ENCODE peak calls at places on chromosomes 6 and 20, in five cellular contexts. X, M, H, K and A are unnamed samples.

GRCh38 chr6:121135425-121135824 is 198.9 kb downstream of the TBC1D32 start:
- DNase-seq in X (no peak), M (no peak), H (no peak), K (no peak), A (no peak)

GRCh38 chr20:3116341-3116740 is 31.8 kb upstream of the AVP start:
- DNase-seq in X (no peak), M (no peak), H (no peak), K (no peak), A (no peak)

GRCh38 chr6:158853072-158853871 is 34.1 kb upstream of the EZR start:
- DNase-seq in X (peak), M (peak), H (peak), K (peak), A (peak)

GRCh38 chr6:27132532-27133280 is 114.8 kb upstream of the PRSS16 start:
- DNase-seq in X (peak), M (peak), H (peak), K (peak), A (peak)

GRCh38 chr6:89482136-89482535 is 49.2 kb downstream of the ANKRD6 start:
- DNase-seq in X (no peak), M (no peak), H (no peak), K (no peak), A (no peak)

GRCh38 chr6:135506270-135506997 is 8.9 kb upstream of the AHI1 start:
- DNase-seq in X (no peak), M (no peak), H (peak), K (peak), A (no peak)

GRCh38 chr6:32288426-32288825 is 64.6 kb upstream of the NOTCH4 start:
- DNase-seq in X (no peak), M (no peak), H (peak), K (no peak), A (no peak)

GRCh38 chr20:51398083-51398482 is 144.4 kb downstream of the NFATC2 start:
- DNase-seq in X (no peak), M (no peak), H (no peak), K (no peak), A (no peak)

GRCh38 chr20:56249244-56249955 is 868 bp downstream of the MC3R start:
- DNase-seq in X (no peak), M (no peak), H (peak), K (peak), A (no peak)

GRCh38 chr20:12984863-12985262 is 23.9 kb upstream of the SPTLC3 start:
- DNase-seq in X (no peak), M (no peak), H (peak), K (no peak), A (peak)

GRCh38 chr20:45968801-45969711 is 2.9 kb downstream of the ZNF335 start:
- DNase-seq in X (no peak), M (no peak), H (no peak), K (no peak), A (no peak)

GRCh38 chr6:106082735-106083398 is 3.3 kb upstream of the PRDM1 start:
- DNase-seq in X (no peak), M (no peak), H (peak), K (no peak), A (peak)

GRCh38 chr6:10613693-10614092 is 80.7 kb downstream of the C6orf52 start:
- DNase-seq in X (no peak), M (no peak), H (no peak), K (no peak), A (no peak)

GRCh38 chr20:47389867-47390347 is 33.4 kb upstream of the ZMYND8 start:
- DNase-seq in X (no peak), M (no peak), H (peak), K (no peak), A (peak)

GRCh38 chr6:55664581-55665223 is 85.7 kb upstream of the HMGCLL1 start:
- DNase-seq in X (no peak), M (no peak), H (peak), K (no peak), A (no peak)

GRCh38 chr6:110528051-110528929 is 51.9 kb upstream of the SLC22A16 start:
- DNase-seq in X (no peak), M (peak), H (peak), K (peak), A (peak)

GRCh38 chr6:137332637-137333228 is 113.5 kb upstream of the IFNGR1 start:
- DNase-seq in X (no peak), M (no peak), H (no peak), K (no peak), A (no peak)

GRCh38 chr6:43949451-43950110 is 177.7 kb downstream of the MRPL14 start:
- DNase-seq in X (no peak), M (no peak), H (no peak), K (no peak), A (no peak)

GRCh38 chr6:28982476-28983266 is 22.4 kb downstream of the ZNF311 start:
- DNase-seq in X (no peak), M (no peak), H (peak), K (peak), A (no peak)

GRCh38 chr6:30282522-30282921 is 44.2 kb upstream of the TRIM39 start:
- DNase-seq in X (no peak), M (no peak), H (no peak), K (no peak), A (no peak)

GRCh38 chr6:150566486-150566885 is 33.2 kb upstream of the PLEKHG1 start:
- DNase-seq in X (no peak), M (no peak), H (peak), K (no peak), A (no peak)

GRCh38 chr6:159172066-159172465 is 2.9 kb downstream of the FNDC1 start:
- DNase-seq in X (no peak), M (no peak), H (no peak), K (no peak), A (no peak)

GRCh38 chr6:29723666-29724588 is 693 bp downstream of the HLA-F start:
- DNase-seq in X (peak), M (peak), H (no peak), K (peak), A (no peak)

GRCh38 chr6:26180346-26180745 is 93.1 kb downstream of the HFE start:
- DNase-seq in X (no peak), M (no peak), H (no peak), K (no peak), A (no peak)

GRCh38 chr20:34629342-34629741 is 47.5 kb downstream of the PIGU start:
- DNase-seq in X (no peak), M (no peak), H (no peak), K (no peak), A (no peak)

GRCh38 chr6:24430086-24430485 is 27.4 kb downstream of the MRS2 start:
- DNase-seq in X (no peak), M (no peak), H (peak), K (no peak), A (no peak)

GRCh38 chr6:89924231-89924630 is 30.0 kb downstream of the GJA10 start:
- DNase-seq in X (no peak), M (no peak), H (no peak), K (no peak), A (no peak)

GRCh38 chr20:63284981-63285524 is 7.9 kb upstream of the COL20A1 start:
- DNase-seq in X (no peak), M (no peak), H (no peak), K (no peak), A (no peak)

GRCh38 chr6:117352466-117353081 is 73.2 kb downstream of the ROS1 start:
- DNase-seq in X (no peak), M (no peak), H (peak), K (peak), A (no peak)

GRCh38 chr6:107244082-107244741 is 128.9 kb upstream of the BEND3 start:
- DNase-seq in X (no peak), M (no peak), H (no peak), K (no peak), A (no peak)

GRCh38 chr6:96862560-96862959 is 25.3 kb upstream of the GPR63 start:
- DNase-seq in X (no peak), M (no peak), H (no peak), K (no peak), A (no peak)

GRCh38 chr6:36682328-36683144 is 4.0 kb downstream of the CDKN1A start:
- DNase-seq in X (peak), M (peak), H (peak), K (peak), A (peak)

DNA sequence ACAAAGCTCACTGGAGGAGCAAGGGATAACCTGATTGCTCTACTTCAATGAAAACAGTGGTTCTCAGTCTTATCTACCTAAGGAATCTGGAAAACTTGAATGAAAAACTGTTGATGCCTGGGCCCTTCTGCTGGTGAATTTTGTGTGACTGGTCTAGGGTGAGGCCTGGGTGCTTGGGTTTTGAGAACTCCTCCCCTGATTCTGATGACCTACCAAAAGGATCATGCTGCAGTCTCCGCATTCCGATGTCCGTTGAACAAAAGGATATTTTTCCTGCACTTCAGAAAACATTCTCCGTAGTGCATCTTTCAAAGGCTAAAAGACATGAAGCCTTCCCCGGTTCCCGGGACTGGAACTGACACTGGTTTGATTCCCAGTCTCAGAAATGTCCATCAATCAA is 157.9 kb downstream of the SYNDIG1 start:
- DNase-seq in X (no peak), M (no peak), H (no peak), K (no peak), A (no peak)
- H3K27ac ChIP-seq in X (no peak), M (no peak), H (no peak), K (no peak), A (no peak)

DNA sequence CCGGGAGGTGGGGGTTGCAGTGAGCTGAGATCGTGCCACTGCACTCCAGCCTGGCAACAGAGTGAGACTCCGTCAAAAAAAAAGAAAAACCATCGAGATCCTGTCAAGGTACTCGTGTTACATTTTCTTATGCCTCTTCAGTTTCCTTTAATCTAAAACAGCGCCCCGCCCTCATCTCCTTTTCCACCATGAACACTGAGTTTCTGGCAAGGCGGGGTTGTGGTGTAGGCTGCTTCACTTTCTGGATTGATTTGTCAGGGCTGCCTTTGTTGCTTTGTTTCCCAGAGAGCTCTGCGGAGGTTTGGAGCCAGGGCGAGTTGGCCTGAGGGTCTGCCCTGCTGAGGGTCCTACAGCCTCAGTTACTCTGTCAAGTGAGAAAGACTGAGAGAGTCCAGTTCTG is 8.9 kb downstream of the ITPR3 start:
- DNase-seq in X (no peak), M (peak), H (no peak), K (no peak), A (no peak)
- H3K27ac ChIP-seq in X (no peak), M (peak), H (no peak), K (no peak), A (peak)

GRCh38 chr20:1813101-1813529 is 82.1 kb upstream of the SIRPA start:
- DNase-seq in X (no peak), M (peak), H (peak), K (no peak), A (no peak)

GRCh38 chr20:1815502-1816085 is 79.6 kb upstream of the SIRPA start:
- DNase-seq in X (no peak), M (no peak), H (no peak), K (no peak), A (no peak)

GRCh38 chr20:1816384-1817381 is 78.5 kb upstream of the SIRPA start:
- DNase-seq in X (no peak), M (no peak), H (peak), K (no peak), A (no peak)

GRCh38 chr20:1811621-1812498 is 83.3 kb upstream of the SIRPA start:
- DNase-seq in X (no peak), M (no peak), H (no peak), K (peak), A (no peak)

DNA sequence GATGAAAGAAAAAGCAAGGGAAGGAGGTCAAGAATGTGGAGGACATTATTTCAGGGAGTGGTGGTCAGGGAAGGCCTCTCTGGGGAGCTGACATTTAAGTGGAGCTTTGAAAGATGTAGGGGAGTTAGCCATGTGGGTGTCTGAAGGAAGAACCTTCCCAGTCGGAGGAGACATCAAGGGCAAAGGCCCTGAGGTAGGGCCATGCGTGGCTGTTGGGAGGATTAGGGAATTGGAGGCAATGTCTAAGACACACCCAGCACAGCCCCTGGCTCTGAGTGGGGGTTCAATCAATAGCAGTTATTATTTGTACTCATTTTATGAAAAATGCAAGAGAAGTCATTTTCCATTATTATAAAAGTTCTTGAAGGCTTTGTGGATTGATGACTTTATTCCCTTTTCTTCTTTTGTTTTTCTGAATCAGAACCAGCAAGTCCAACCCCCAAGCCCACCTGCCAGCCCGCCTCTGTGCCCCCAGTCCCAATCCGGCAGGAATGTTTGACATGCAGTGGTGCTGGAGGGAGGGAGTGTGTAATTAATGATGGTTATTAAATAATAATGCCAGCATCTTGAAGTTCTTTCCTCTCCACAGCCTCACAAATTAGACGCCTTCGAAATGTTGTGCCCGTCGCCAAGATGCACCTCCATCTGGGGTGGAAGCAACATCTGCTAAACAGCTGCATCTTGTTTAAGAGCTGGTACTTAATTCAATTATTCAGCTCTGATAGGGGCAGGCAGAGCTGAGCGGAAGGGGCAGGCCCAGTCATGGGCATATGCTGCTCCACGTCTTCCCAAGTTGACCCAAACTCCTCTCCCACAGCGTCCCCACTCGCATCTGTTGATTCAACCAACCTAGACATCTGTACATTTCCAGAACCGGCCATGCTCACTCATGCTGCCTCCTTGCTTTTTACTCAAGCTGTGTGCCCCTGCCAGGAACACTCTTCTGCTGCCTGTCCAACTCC is 81.3 kb upstream of the SIRPA start:
- DNase-seq in X (no peak), M (no peak), H (no peak), K (no peak), A (no peak)
- H3K27ac ChIP-seq in X (no peak), M (peak), H (peak), K (no peak), A (peak)

GRCh38 chr6:157032923-157033322 is 255.7 kb downstream of the ARID1B start:
- DNase-seq in X (no peak), M (no peak), H (no peak), K (no peak), A (no peak)

GRCh38 chr6:157034433-157035230 is 257.5 kb downstream of the ARID1B start:
- DNase-seq in X (no peak), M (no peak), H (peak), K (peak), A (no peak)

GRCh38 chr6:157033428-157034140 is 256.4 kb downstream of the ARID1B start:
- DNase-seq in X (no peak), M (no peak), H (peak), K (no peak), A (no peak)

GRCh38 chr6:157029980-157030690 is 253.0 kb downstream of the ARID1B start:
- DNase-seq in X (no peak), M (no peak), H (no peak), K (no peak), A (no peak)

DNA sequence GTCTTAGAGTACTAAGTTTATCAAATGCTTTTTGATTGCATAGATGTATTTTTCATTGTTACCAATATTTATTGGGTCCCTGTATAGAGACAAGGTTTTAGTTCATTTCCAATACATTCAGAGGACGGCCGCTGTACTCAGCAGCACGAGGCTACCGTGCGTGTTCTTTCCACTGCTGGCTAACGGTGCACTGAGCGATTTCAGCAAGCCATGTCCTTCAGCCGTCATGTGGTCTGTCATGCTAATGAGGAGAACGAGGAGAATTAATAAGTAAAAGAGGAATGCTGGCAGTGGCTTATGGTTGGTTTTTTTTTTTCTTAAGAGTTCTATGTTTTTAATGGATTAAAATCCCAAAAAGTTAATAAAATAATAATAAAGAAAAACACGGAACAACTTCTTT is 253.6 kb downstream of the ARID1B start:
- DNase-seq in X (no peak), M (no peak), H (no peak), K (no peak), A (no peak)
- H3K27ac ChIP-seq in X (no peak), M (no peak), H (no peak), K (no peak), A (no peak)

GRCh38 chr20:19874328-19874727 is 116.3 kb downstream of the RIN2 start:
- DNase-seq in X (no peak), M (no peak), H (peak), K (no peak), A (no peak)

GRCh38 chr20:19881080-19881840 is 123.2 kb downstream of the RIN2 start:
- DNase-seq in X (no peak), M (no peak), H (peak), K (no peak), A (no peak)

GRCh38 chr20:19876828-19877227 is 118.8 kb downstream of the RIN2 start:
- DNase-seq in X (no peak), M (no peak), H (no peak), K (no peak), A (no peak)

GRCh38 chr20:19880256-19881079 is 122.4 kb downstream of the RIN2 start:
- DNase-seq in X (no peak), M (no peak), H (peak), K (no peak), A (peak)

GRCh38 chr20:19875746-19876145 is 117.7 kb downstream of the RIN2 start:
- DNase-seq in X (no peak), M (no peak), H (no peak), K (no peak), A (no peak)
- H3K27ac ChIP-seq in X (no peak), M (peak), H (no peak), K (no peak), A (no peak)

DNA sequence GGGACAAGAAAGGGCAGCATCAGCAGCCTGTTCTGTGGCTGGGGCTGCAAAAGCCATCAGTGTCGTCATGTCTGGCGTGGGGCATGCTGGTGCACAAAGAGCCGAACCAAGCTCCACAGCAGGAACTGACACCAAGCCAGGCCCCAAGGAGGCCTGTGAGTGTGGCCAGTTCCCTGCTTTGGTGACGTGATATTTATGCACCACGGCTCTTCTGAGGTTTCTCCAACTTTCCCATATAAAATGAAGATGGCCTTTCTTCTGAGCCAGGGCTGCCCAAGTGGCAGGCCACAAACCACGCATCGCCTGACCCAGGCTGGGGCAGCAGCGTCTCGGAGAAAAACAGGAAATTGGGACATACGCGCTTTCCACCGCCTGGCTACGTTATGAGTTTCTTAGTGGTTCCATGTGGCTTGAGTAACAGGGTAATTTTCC is 109.9 kb downstream of the RIN2 start:
- DNase-seq in X (no peak), M (no peak), H (no peak), K (no peak), A (no peak)
- H3K27ac ChIP-seq in X (no peak), M (no peak), H (no peak), K (no peak), A (no peak)

DNA sequence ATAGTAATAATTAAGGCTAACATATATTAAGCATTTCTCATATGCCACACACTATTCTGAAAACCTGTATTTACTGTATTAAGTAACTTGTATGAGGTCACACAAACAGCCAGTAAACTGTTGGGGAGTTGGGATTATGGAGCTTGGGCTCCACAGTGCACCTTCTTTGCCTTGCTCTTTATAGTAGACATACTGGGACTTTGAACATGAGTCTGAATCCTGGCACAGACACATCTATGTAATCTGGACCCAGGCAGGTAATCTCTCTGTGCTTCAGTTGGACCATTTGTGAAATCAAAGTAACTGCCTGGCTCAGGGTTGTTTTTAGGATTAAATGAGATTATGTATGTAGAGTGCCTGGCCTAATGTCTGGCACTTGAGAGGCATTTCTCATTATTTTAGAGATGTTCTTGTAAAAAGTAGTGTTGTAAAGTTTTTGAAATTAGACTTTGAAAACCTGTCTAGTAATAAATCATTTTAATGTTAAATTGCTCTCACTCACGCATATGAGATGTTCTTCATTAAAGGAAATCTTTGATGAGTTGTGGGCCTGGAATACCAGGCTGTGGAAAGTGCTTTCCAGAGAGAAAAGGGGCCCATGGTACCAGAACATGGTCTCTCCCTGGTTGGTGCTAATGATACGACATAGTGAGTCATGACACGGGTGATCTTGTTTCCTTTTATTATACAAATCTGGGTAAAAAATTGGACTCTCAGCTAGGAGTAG is 34.3 kb downstream of the LRRC1 start:
- DNase-seq in X (no peak), M (no peak), H (no peak), K (no peak), A (no peak)
- H3K27ac ChIP-seq in X (no peak), M (peak), H (no peak), K (no peak), A (no peak)

GRCh38 chr6:111731404-111732195 is 125.9 kb upstream of the TRAF3IP2 start:
- DNase-seq in X (no peak), M (no peak), H (no peak), K (peak), A (no peak)
- H3K27ac ChIP-seq in X (no peak), M (no peak), H (no peak), K (peak), A (no peak)

GRCh38 chr6:139522471-139523220 is 148.2 kb upstream of the CITED2 start:
- DNase-seq in X (no peak), M (no peak), H (peak), K (no peak), A (no peak)
- H3K27ac ChIP-seq in X (no peak), M (no peak), H (no peak), K (no peak), A (no peak)